ENCODE peak calls at places on chromosomes 3 and 15, in six cellular contexts. U is transverse colon, J is SK-N-SH, L is spleen, O is K562, A is GM23338. B is an unnamed sample. For H3K4me1, the result is how much of the 10 kb centered on the place peaks cover.

GRCh38 chr3:4995500-4996053 is 16.3 kb downstream of the BHLHE40 start:
- DNase-seq in J (no peak), L (no peak), A (no peak), U (no peak), O (no peak), B (no peak)

GRCh38 chr3:100072328-100073048 is 41.8 kb downstream of the FILIP1L start:
- DNase-seq in L (no peak), O (no peak), U (no peak), J (no peak), A (no peak), B (no peak)

GRCh38 chr3:244041-244440 is 47.5 kb downstream of the CHL1 start:
- DNase-seq in A (no peak), L (no peak), O (no peak), U (no peak), J (no peak), B (no peak)

GRCh38 chr3:142902356-142902755 is 13.5 kb upstream of the PCOLCE2 start:
- DNase-seq in A (no peak), U (no peak), O (no peak), J (no peak), L (no peak), B (no peak)

GRCh38 chr15:93467327-93467726 is 378.3 kb upstream of the RGMA start:
- DNase-seq in J (no peak), A (no peak), O (no peak), L (no peak), U (peak), B (peak)

GRCh38 chr15:58525926-58526538 is 94.2 kb downstream of the LIPC start:
- DNase-seq in L (no peak), J (no peak), U (no peak), A (no peak), O (no peak), B (peak)

GRCh38 chr3:62870321-62870720 is 4.9 kb downstream of the CADPS start:
- DNase-seq in J (no peak), A (no peak), O (no peak), U (no peak), L (no peak), B (no peak)

GRCh38 chr15:76483752-76484151 is 147.2 kb downstream of the ISL2 start:
- DNase-seq in L (no peak), A (no peak), U (no peak), J (no peak), O (no peak), B (no peak)

GRCh38 chr3:183539821-183540220 is 15.7 kb downstream of the KLHL6 start:
- DNase-seq in O (no peak), U (no peak), J (no peak), A (no peak), L (no peak), B (no peak)

GRCh38 chr3:77281721-77282120 is 241.8 kb downstream of the ROBO2 start:
- DNase-seq in U (no peak), L (peak), J (no peak), A (peak), O (no peak), B (no peak)

GRCh38 chr3:40580494-40581091 is 55.8 kb downstream of the ZNF621 start:
- DNase-seq in J (peak), O (peak), U (peak), L (peak), A (peak), B (no peak)

GRCh38 chr15:57866149-57866736 is 159.7 kb downstream of the POLR2M start:
- DNase-seq in J (peak), L (no peak), O (peak), A (peak), U (peak), B (peak)

GRCh38 chr15:78873796-78874761 is 1.4 kb downstream of the MORF4L1 start:
- DNase-seq in O (no peak), J (no peak), A (peak), L (peak), U (peak), B (no peak)

GRCh38 chr15:77013786-77014136 is 18.8 kb downstream of the PSTPIP1 start:
- DNase-seq in J (no peak), L (peak), O (no peak), U (peak), A (no peak), B (no peak)

GRCh38 chr3:4494807-4495200 is 1.7 kb downstream of the ITPR1 start:
- DNase-seq in L (no peak), O (no peak), U (no peak), A (no peak), J (no peak), B (no peak)

GRCh38 chr3:67648701-67649100 is 5.7 kb downstream of the SUCLG2 start:
- DNase-seq in U (no peak), O (no peak), L (no peak), A (no peak), J (no peak), B (no peak)

GRCh38 chr3:172557515-172558220 is 34.4 kb upstream of the TNFSF10 start:
- DNase-seq in O (no peak), A (no peak), L (no peak), U (no peak), J (no peak), B (no peak)

GRCh38 chr15:40498418-40498817 is 27.6 kb downstream of the CHST14 start:
- DNase-seq in U (no peak), O (no peak), A (no peak), L (no peak), J (no peak), B (no peak)

GRCh38 chr15:33132722-33133345 is 61.7 kb downstream of the FMN1 start:
- DNase-seq in L (no peak), J (peak), A (peak), U (peak), O (peak), B (no peak)

GRCh38 chr3:130960139-130960779 is 66.4 kb downstream of the ASTE1 start:
- DNase-seq in J (no peak), L (no peak), A (no peak), O (no peak), U (no peak), B (no peak)

GRCh38 chr3:130462089-130462488 is 54.9 kb upstream of the COL6A6 start:
- DNase-seq in O (no peak), J (no peak), L (no peak), A (no peak), U (no peak), B (no peak)

GRCh38 chr3:170760174-170760526 is 109.8 kb downstream of the RPL22L1 start:
- DNase-seq in J (no peak), A (no peak), U (no peak), L (no peak), O (no peak), B (no peak)

GRCh38 chr3:146590521-146590920 is 14.6 kb downstream of the PLSCR5 start:
- DNase-seq in U (no peak), A (no peak), L (no peak), O (no peak), J (no peak), B (no peak)

GRCh38 chr3:104519468-104519867 is 847.2 kb upstream of the ALCAM start:
- DNase-seq in L (no peak), J (no peak), O (no peak), A (peak), U (no peak), B (no peak)

GRCh38 chr3:105758451-105758850 is 110.4 kb downstream of the CBLB start:
- DNase-seq in U (no peak), L (no peak), O (no peak), A (no peak), J (no peak), B (peak)

GRCh38 chr3:122101646-122102045 is 46.5 kb downstream of the CD86 start:
- DNase-seq in O (no peak), L (no peak), A (peak), U (no peak), J (peak), B (no peak)

GRCh38 chr3:32577621-32578556 is 7.2 kb upstream of the DYNC1LI1 start:
- DNase-seq in J (no peak), A (no peak), U (no peak), O (no peak), L (no peak), B (no peak)

GRCh38 chr3:122263974-122264588 is 61.0 kb upstream of the CSTA start:
- DNase-seq in U (no peak), O (no peak), A (no peak), J (no peak), L (no peak), B (no peak)

GRCh38 chr3:111238896-111239295 is 167.3 kb downstream of the NECTIN3 start:
- DNase-seq in J (no peak), A (no peak), U (no peak), L (no peak), O (no peak), B (no peak)

GRCh38 chr3:197711973-197712707 is 24.6 kb downstream of the RUBCN start:
- DNase-seq in L (peak), A (peak), O (peak), J (peak), U (peak), B (peak)

GRCh38 chr3:73432021-73432722 is 192.6 kb downstream of the PDZRN3 start:
- DNase-seq in A (peak), O (peak), U (no peak), J (peak), L (no peak), B (no peak)

GRCh38 chr3:124037332-124037731 is 45.4 kb upstream of the ROPN1 start:
- DNase-seq in J (no peak), U (no peak), L (no peak), A (no peak), O (no peak), B (no peak)

GRCh38 chr3:73786346-73786807 is 161.6 kb upstream of the PDZRN3 start:
- DNase-seq in L (no peak), O (no peak), J (no peak), A (no peak), U (no peak), B (no peak)

GRCh38 chr3:41158947-41159346 is 40.4 kb upstream of the CTNNB1 start:
- DNase-seq in A (no peak), O (no peak), L (no peak), U (peak), J (no peak), B (peak)

GRCh38 chr3:184565421-184566211 is 4.0 kb downstream of the EPHB3 start:
- DNase-seq in J (peak), L (peak), O (no peak), A (no peak), U (peak), B (peak)

GRCh38 chr3:187039723-187040414 is 99.4 kb downstream of the RPL39L start:
- DNase-seq in O (no peak), L (no peak), A (no peak), U (peak), J (no peak), B (no peak)
- H3K4me1 ChIP-seq in O (under half), L (under half), A (under half), U (half or more), J (under half), B (under half)

DNA sequence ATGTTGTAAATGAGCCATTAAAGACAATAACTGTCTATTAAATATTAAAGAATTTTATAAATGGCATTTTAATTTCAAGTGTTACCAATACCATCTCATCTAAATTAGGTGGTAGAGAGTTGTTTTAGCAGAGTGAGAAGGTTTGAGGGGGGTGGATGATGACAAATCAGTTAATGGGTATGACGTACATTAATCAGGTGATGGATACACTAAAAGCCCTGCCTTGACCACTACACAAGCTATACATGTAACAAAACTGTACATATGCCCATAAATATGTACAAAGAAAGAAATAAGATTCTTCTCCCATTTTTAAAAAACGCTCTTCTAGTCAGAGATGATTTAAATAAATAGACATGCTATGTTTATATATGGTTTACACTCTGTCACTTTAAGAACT is 40.0 kb downstream of the TAFA4 start:
- DNase-seq in O (no peak), L (no peak), J (no peak), U (no peak), A (no peak), B (no peak)
- TF ChIP-seq POLR2AphosphoS5 in O (no peak), L (no peak), J (no peak), U (no peak), A (no peak), B (no peak)

GRCh38 chr15:66894986-66895780 is 170.2 kb upstream of the SMAD3 start:
- DNase-seq in A (no peak), J (no peak), O (no peak), L (no peak), U (no peak), B (no peak)

GRCh38 chr15:66897971-66898370 is 167.4 kb upstream of the SMAD3 start:
- DNase-seq in O (no peak), U (no peak), J (no peak), A (no peak), L (no peak), B (no peak)

GRCh38 chr15:66895794-66896453 is 169.5 kb upstream of the SMAD3 start:
- DNase-seq in O (no peak), L (no peak), A (no peak), J (no peak), U (no peak), B (no peak)

GRCh38 chr15:66897381-66897780 is 168.0 kb upstream of the SMAD3 start:
- DNase-seq in A (no peak), L (no peak), U (no peak), O (no peak), J (no peak), B (no peak)

GRCh38 chr15:66896611-66897010 is 168.8 kb upstream of the SMAD3 start:
- DNase-seq in A (no peak), U (no peak), L (no peak), O (no peak), J (no peak), B (no peak)
- H3K4me1 ChIP-seq in A (under half), U (under half), L (under half), O (under half), J (under half), B (under half)

DNA sequence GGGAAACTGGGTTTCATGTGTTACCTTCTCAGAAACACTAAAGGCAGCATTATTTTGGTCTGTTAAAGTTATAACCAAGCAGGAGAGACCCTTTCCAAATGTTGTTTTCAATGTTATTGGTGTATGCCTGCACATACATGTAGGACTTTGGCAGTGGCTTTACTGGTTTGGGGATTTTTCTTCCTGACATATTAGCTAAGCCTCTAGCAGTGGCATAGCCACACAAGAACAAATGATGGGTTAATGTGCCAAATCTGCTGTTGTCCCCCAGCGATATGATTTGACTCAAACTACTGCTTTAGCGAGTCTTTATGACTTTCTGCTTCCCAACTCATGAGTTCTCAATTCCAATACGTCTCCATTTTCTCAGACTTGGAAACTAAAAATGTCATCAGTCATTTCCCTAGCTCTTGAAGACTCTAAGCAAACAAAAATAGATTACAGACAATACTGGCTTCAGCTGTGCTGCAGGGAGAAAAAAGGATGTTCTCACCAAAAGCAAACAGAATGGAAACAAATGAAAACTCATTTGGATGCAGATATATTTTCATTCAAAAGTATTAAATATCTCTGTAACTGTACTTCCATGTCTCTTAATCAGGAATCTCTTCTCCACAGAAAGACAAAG is 29.6 kb downstream of the TPM1 start:
- DNase-seq in A (no peak), L (no peak), J (no peak), U (no peak), O (no peak), B (no peak)
- TF ChIP-seq POLR2AphosphoS5 in A (peak), L (no peak), J (peak), U (no peak), O (no peak), B (no peak)

GRCh38 chr3:179967622-179968021 is 69.1 kb downstream of the PEX5L start:
- DNase-seq in A (peak), O (no peak), J (no peak), L (no peak), U (no peak), B (no peak)
- H3K4me1 ChIP-seq in A (under half), O (under half), J (under half), L (under half), U (under half), B (under half)

DNA sequence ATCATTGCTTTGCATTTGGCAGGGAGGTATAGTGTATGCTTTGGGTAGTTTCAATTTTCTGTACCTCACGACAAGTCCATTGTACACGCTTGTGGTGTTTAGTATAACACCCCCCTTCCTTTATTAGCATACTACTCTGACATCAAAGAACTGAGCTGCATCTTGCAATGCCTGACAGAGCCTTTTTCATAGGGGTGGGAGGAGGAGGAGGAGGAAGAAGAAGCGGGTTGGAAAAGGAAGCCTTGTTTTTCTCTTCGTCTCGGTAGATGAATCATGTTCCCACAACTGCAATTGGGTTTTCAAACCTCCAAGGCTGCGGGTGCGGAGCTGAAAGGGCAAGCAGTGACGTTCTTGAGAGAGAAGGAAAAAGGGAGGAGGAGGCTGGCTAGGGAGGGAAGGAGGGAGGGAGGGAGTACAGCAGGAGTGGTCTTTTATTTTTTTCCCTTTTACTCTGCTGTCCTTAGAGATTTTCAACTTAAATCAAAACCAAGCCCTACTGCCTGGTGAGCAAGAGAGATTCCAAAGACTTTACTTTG is 175.7 kb downstream of the KLHL25 start:
- DNase-seq in A (peak), L (no peak), J (no peak), O (no peak), U (peak), B (peak)
- TF ChIP-seq POLR2AphosphoS5 in A (no peak), L (peak), J (peak), O (no peak), U (peak), B (peak)

GRCh38 chr3:42742259-42742658 is 30.8 kb downstream of the CCDC13 start:
- DNase-seq in L (no peak), U (no peak), A (no peak), O (no peak), J (no peak), B (no peak)
- H3K4me1 ChIP-seq in L (under half), U (under half), A (under half), O (under half), J (under half), B (under half)

B was measured in upper lobe of left lung.